ENCODE peak calls at places on chromosomes 12 and 14, in six cellular contexts. G is HCT116, B is ovary, K is heart right ventricle, H is WERI-Rb-1, T is AG04449. I is an unnamed sample.

GRCh38 chr12:100554608-100555077 is 18.8 kb upstream of the GAS2L3 start:
- DNase-seq in G (peak), B (no peak), K (no peak), H (peak), T (peak), I (peak)

GRCh38 chr12:47744005-47744651 is 14.6 kb downstream of the RAPGEF3 start:
- DNase-seq in G (peak), B (no peak), K (no peak), H (peak), T (no peak), I (no peak)

GRCh38 chr14:99359906-99360305 is 87.9 kb upstream of the BCL11B start:
- DNase-seq in G (no peak), B (no peak), K (no peak), H (no peak), T (no peak), I (no peak)

GRCh38 chr14:69715725-69716482 is 51.0 kb upstream of the SRSF5 start:
- DNase-seq in G (no peak), B (peak), K (peak), H (no peak), T (peak), I (peak)

GRCh38 chr14:61296707-61297502 is 15.8 kb upstream of the TMEM30B start:
- DNase-seq in G (peak), B (no peak), K (no peak), H (no peak), T (peak), I (peak)

GRCh38 chr12:124413915-124414314 is 119.0 kb downstream of the RFLNA start:
- DNase-seq in G (no peak), B (no peak), K (no peak), H (no peak), T (no peak), I (no peak)

GRCh38 chr12:92482599-92482998 is 220.2 kb upstream of the PLEKHG7 start:
- DNase-seq in G (no peak), B (no peak), K (no peak), H (no peak), T (no peak), I (no peak)

GRCh38 chr12:89970646-89971192 is 262.1 kb upstream of the ATP2B1 start:
- DNase-seq in G (no peak), B (no peak), K (no peak), H (no peak), T (no peak), I (no peak)

GRCh38 chr14:94077823-94078222 is 3.2 kb downstream of the DDX24 start:
- DNase-seq in G (no peak), B (no peak), K (no peak), H (no peak), T (no peak), I (no peak)

GRCh38 chr14:76245097-76245496 is 93.4 kb downstream of the GPATCH2L start:
- DNase-seq in G (no peak), B (no peak), K (no peak), H (no peak), T (no peak), I (no peak)

GRCh38 chr12:6829532-6830220 is 1.5 kb downstream of the P3H3 start:
- DNase-seq in G (peak), B (no peak), K (no peak), H (peak), T (no peak), I (peak)

GRCh38 chr14:21634840-21635239 is at the start of gene OR10G2:
- DNase-seq in G (no peak), B (no peak), K (no peak), H (no peak), T (no peak), I (no peak)

GRCh38 chr12:121990692-121991603 is 30.7 kb upstream of the BCL7A start:
- DNase-seq in G (no peak), B (no peak), K (no peak), H (no peak), T (no peak), I (peak)

GRCh38 chr12:93292731-93293566 is 84.8 kb upstream of the NUDT4 start:
- DNase-seq in G (no peak), B (no peak), K (no peak), H (no peak), T (no peak), I (no peak)

GRCh38 chr12:112294793-112295192 is 87.4 kb downstream of the HECTD4 start:
- DNase-seq in G (peak), B (no peak), K (no peak), H (peak), T (no peak), I (peak)

GRCh38 chr14:37658174-37658573 is 62.7 kb downstream of the TTC6 start:
- DNase-seq in G (no peak), B (no peak), K (no peak), H (no peak), T (no peak), I (no peak)

GRCh38 chr12:124494751-124495129 is 72.7 kb downstream of the NCOR2 start:
- DNase-seq in G (no peak), B (no peak), K (peak), H (no peak), T (no peak), I (no peak)

GRCh38 chr14:100885196-100886030 is 18.1 kb downstream of the RTL1 start:
- DNase-seq in G (no peak), B (no peak), K (no peak), H (no peak), T (no peak), I (peak)

GRCh38 chr12:94282675-94283074 is 134.3 kb downstream of the PLXNC1 start:
- DNase-seq in G (no peak), B (no peak), K (no peak), H (no peak), T (no peak), I (no peak)

GRCh38 chr12:59808317-59808910 is 212.6 kb downstream of the SLC16A7 start:
- DNase-seq in G (peak), B (no peak), K (no peak), H (no peak), T (no peak), I (peak)

GRCh38 chr12:13218641-13219040 is 22.1 kb downstream of the EMP1 start:
- DNase-seq in G (no peak), B (no peak), K (no peak), H (no peak), T (no peak), I (no peak)

GRCh38 chr12:26032719-26033241 is 74.3 kb downstream of the RASSF8 start:
- DNase-seq in G (no peak), B (no peak), K (no peak), H (no peak), T (peak), I (no peak)

GRCh38 chr12:115771065-115771464 is 506.4 kb downstream of the MED13L start:
- DNase-seq in G (peak), B (no peak), K (peak), H (peak), T (no peak), I (no peak)

GRCh38 chr12:114655934-114656697 is 27.9 kb downstream of the TBX3 start:
- DNase-seq in G (peak), B (peak), K (no peak), H (no peak), T (no peak), I (peak)

DNA sequence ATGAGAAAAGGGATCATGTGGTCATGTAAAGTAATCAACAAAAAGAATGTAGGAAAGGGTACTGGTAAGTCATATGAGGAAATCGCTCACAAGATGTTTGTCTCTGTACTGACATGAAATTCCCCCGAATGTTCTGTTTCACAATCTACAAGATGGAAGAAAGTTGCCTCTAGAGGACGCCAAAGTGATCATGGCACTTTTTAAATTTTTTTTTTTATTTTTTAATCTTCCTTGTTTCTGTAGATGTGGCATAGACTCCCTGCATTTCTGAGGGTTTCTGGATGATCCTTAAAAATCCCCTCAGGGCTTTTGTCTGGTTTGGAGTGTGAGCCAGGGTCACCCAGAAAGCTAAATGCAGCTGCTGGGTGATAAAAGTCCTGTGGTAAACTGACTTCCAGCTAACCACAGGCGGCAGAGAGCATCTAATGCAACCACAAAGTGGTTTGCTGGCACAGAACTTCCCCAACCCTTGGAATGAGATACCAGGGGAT is 393.6 kb downstream of the CCDC91 start:
- DNase-seq in G (no peak), B (no peak), K (no peak), H (no peak), T (peak), I (peak)
- TF ChIP-seq CTCF in G (no peak), B (no peak), K (no peak), H (no peak), T (peak), I (peak)

DNA sequence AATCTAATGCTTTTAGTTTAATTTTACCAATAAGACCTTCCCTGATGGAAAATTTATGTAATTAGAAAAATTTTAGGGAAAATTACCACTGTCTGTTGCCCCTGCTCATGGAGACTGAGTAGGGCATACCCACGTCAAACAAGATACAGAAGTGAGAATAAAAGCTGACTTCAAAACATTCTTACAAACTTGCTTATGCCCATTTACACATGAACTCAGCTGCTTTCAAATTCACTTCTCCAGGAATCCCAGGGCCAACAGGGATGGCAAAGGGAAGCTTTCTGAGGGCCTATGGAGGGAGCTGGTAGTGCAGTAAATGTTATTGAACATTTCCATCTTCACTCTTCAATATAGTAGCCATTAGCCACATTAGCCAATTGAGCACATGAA is 4.8 kb upstream of the NINJ2 start:
- DNase-seq in G (no peak), B (no peak), K (no peak), H (no peak), T (no peak), I (no peak)
- H3K4me3 ChIP-seq in G (no peak), B (no peak), K (no peak), H (no peak), T (no peak), I (no peak)

GRCh38 chr12:107079172-107080011 is 14.0 kb downstream of the CRY1 start:
- DNase-seq in G (no peak), B (no peak), K (no peak), H (no peak), T (no peak), I (peak)
- TF ChIP-seq CTCF in G (peak), B (no peak), K (peak), H (peak), T (peak), I (peak)

GRCh38 chr14:33386771-33387170 is 448.1 kb downstream of the NPAS3 start:
- DNase-seq in G (no peak), B (no peak), K (no peak), H (no peak), T (no peak), I (no peak)

GRCh38 chr14:33386140-33386539 is 447.5 kb downstream of the NPAS3 start:
- DNase-seq in G (no peak), B (no peak), K (no peak), H (no peak), T (no peak), I (no peak)
- H3K4me3 ChIP-seq in G (no peak), B (no peak), K (no peak), H (no peak), T (no peak), I (no peak)